ENCODE peak calls at places on chromosomes 13 and 19, in seven cellular contexts. B, J, K, C, P, D and T are unnamed samples.

GRCh38 chr19:46381746-46382345 is 31.5 kb downstream of the CCDC8 start:
- DNase-seq in B (no peak), J (no peak), K (no peak), C (no peak), P (no peak), D (no peak), T (no peak)

GRCh38 chr13:98068511-98068910 is 74.4 kb upstream of the FARP1 start:
- DNase-seq in B (no peak), J (no peak), K (no peak), C (no peak), P (no peak), D (no peak), T (no peak)

GRCh38 chr13:112898786-112899617 is 70.0 kb upstream of the MCF2L start:
- DNase-seq in B (no peak), J (no peak), K (no peak), C (no peak), P (no peak), D (no peak), T (no peak)

GRCh38 chr13:111488466-111489132 is 168.2 kb downstream of the TEX29 start:
- DNase-seq in B (no peak), J (no peak), K (no peak), C (no peak), P (no peak), D (no peak), T (no peak)

GRCh38 chr19:40550951-40551350 is 25.7 kb upstream of the SHKBP1 start:
- DNase-seq in B (no peak), J (no peak), K (no peak), C (no peak), P (no peak), D (no peak), T (no peak)

GRCh38 chr19:10238172-10238783 is 7.1 kb upstream of the S1PR2 start:
- DNase-seq in B (no peak), J (no peak), K (no peak), C (peak; percentile 98), P (no peak), D (no peak), T (no peak)

GRCh38 chr13:67554296-67554695 is 324.2 kb upstream of the PCDH9 start:
- DNase-seq in B (no peak), J (no peak), K (no peak), C (peak; percentile 3), P (no peak), D (no peak), T (no peak)

GRCh38 chr13:73119612-73120011 is 60.8 kb downstream of the KLF5 start:
- DNase-seq in B (no peak), J (no peak), K (no peak), C (no peak), P (no peak), D (no peak), T (no peak)

GRCh38 chr13:57629821-57630235 is 1.7 kb upstream of the PCDH17 start:
- DNase-seq in B (no peak), J (no peak), K (peak; percentile 96), C (peak; percentile 68), P (no peak), D (peak; percentile 93), T (no peak)

GRCh38 chr19:35940839-35941238 is 4.7 kb downstream of the LRFN3 start:
- DNase-seq in B (no peak), J (no peak), K (no peak), C (no peak), P (no peak), D (no peak), T (no peak)

GRCh38 chr19:10836478-10837325 is 690 bp upstream of the TMED1 start:
- DNase-seq in B (peak; percentile 85), J (no peak), K (no peak), C (peak; percentile 91), P (peak; percentile 57), D (no peak), T (no peak)

GRCh38 chr13:30504081-30504480 is 38.3 kb upstream of the HMGB1 start:
- DNase-seq in B (no peak), J (no peak), K (no peak), C (peak; percentile 49), P (no peak), D (no peak), T (no peak)

GRCh38 chr13:24085662-24086061 is 74.9 kb upstream of the SPATA13 start:
- DNase-seq in B (no peak), J (no peak), K (no peak), C (no peak), P (no peak), D (no peak), T (no peak)

GRCh38 chr13:98399756-98400155 is 177.2 kb downstream of the STK24 start:
- DNase-seq in B (no peak), J (no peak), K (no peak), C (no peak), P (no peak), D (no peak), T (no peak)

GRCh38 chr19:17620696-17621095 is 65.2 kb downstream of the COLGALT1 start:
- DNase-seq in B (no peak), J (no peak), K (no peak), C (no peak), P (no peak), D (no peak), T (no peak)

GRCh38 chr13:108527849-108528248 is 101.6 kb upstream of the MYO16 start:
- DNase-seq in B (no peak), J (no peak), K (no peak), C (no peak), P (no peak), D (no peak), T (no peak)

GRCh38 chr13:111911141-111911720 is 155.7 kb upstream of the SOX1 start:
- DNase-seq in B (no peak), J (no peak), K (peak; percentile 37), C (no peak), P (no peak), D (no peak), T (no peak)

GRCh38 chr13:107545946-107546502 is 669.3 kb downstream of the LIG4 start:
- DNase-seq in B (no peak), J (no peak), K (no peak), C (no peak), P (no peak), D (no peak), T (no peak)

GRCh38 chr13:80547885-80548284 is 207.0 kb upstream of the SPRY2 start:
- DNase-seq in B (no peak), J (no peak), K (no peak), C (peak; percentile 83), P (no peak), D (no peak), T (no peak)

GRCh38 chr13:106522112-106522511 is 13.3 kb downstream of the EFNB2 start:
- DNase-seq in B (no peak), J (no peak), K (no peak), C (no peak), P (no peak), D (no peak), T (no peak)

GRCh38 chr13:113110048-113110851 is 4.7 kb downstream of the F7 start:
- DNase-seq in B (no peak), J (no peak), K (peak; percentile 68), C (no peak), P (no peak), D (no peak), T (no peak)

GRCh38 chr13:48528720-48529119 is 4.2 kb downstream of the RCBTB2 start:
- DNase-seq in B (no peak), J (no peak), K (no peak), C (no peak), P (no peak), D (no peak), T (no peak)
- H3K4me3 ChIP-seq in B (no peak overlapping the region), J (no peak overlapping the region), K (no peak overlapping the region), C (no peak overlapping the region), P (no peak overlapping the region), D (no peak overlapping the region), T (no peak overlapping the region)

GRCh38 chr19:3150739-3151329 is 15.0 kb downstream of the GNA15 start:
- DNase-seq in B (no peak), J (no peak), K (no peak), C (no peak), P (no peak), D (no peak), T (no peak)
- H3K4me3 ChIP-seq in B (no peak overlapping the region), J (no peak overlapping the region), K (no peak overlapping the region), C (no peak overlapping the region), P (no peak overlapping the region), D (no peak overlapping the region), T (no peak overlapping the region)

GRCh38 chr13:41503386-41503785 is 46.0 kb downstream of the RGCC start:
- DNase-seq in B (no peak), J (no peak), K (no peak), C (no peak), P (no peak), D (no peak), T (no peak)
- H3K4me3 ChIP-seq in B (no peak overlapping the region), J (no peak overlapping the region), K (no peak overlapping the region), C (no peak overlapping the region), P (no peak overlapping the region), D (no peak overlapping the region), T (no peak overlapping the region)

GRCh38 chr13:101467415-101467814 is 14.9 kb downstream of the ITGBL1 start:
- DNase-seq in B (no peak), J (no peak), K (no peak), C (no peak), P (no peak), D (no peak), T (no peak)
- H3K4me3 ChIP-seq in B (no peak overlapping the region), J (no peak overlapping the region), K (no peak overlapping the region), C (no peak overlapping the region), P (no peak overlapping the region), D (no peak overlapping the region), T (no peak overlapping the region)

GRCh38 chr13:110455444-110455843 is 106.1 kb downstream of the RAB20 start:
- DNase-seq in B (no peak), J (no peak), K (no peak), C (no peak), P (no peak), D (no peak), T (no peak)
- H3K4me3 ChIP-seq in B (no peak overlapping the region), J (no peak overlapping the region), K (no peak overlapping the region), C (no peak overlapping the region), P (no peak overlapping the region), D (no peak overlapping the region), T (no peak overlapping the region)

GRCh38 chr19:16328824-16329482 is 4.3 kb downstream of the KLF2 start:
- DNase-seq in B (no peak), J (no peak), K (no peak), C (peak; percentile 77), P (no peak), D (no peak), T (no peak)

GRCh38 chr19:16327131-16327450 is 2.5 kb downstream of the KLF2 start:
- DNase-seq in B (no peak), J (no peak), K (no peak), C (no peak), P (no peak), D (no peak), T (no peak)

GRCh38 chr19:16327501-16327900 is 2.9 kb downstream of the KLF2 start:
- DNase-seq in B (no peak), J (no peak), K (no peak), C (peak; percentile 40), P (no peak), D (no peak), T (no peak)

GRCh38 chr19:16326401-16327130 is 1.9 kb downstream of the KLF2 start:
- DNase-seq in B (no peak), J (no peak), K (peak; percentile 86), C (peak; percentile 62), P (no peak), D (no peak), T (peak; percentile 22)

GRCh38 chr19:16327911-16328823 is 3.5 kb downstream of the KLF2 start:
- DNase-seq in B (no peak), J (no peak), K (peak; percentile 47), C (peak; percentile 94), P (peak; percentile 78), D (no peak), T (no peak)
- H3K4me3 ChIP-seq in B (no peak overlapping the region), J (no peak overlapping the region), K (no peak overlapping the region), C (peak overlapping the region; percentile 22), P (peak overlapping the region; percentile 66), D (no peak overlapping the region), T (no peak overlapping the region)